ENCODE peak calls at places on chromosomes 7 and 10, in five cellular contexts. X is dorsolateral prefrontal cortex, K is Ammon's horn, W is HCT116, C is GM19239. Y is an unnamed sample.

GRCh38 chr10:125217986-125218675 is 57.8 kb upstream of the CTBP2 start:
- DNase-seq in X (no peak), K (no peak), W (peak), C (no peak), Y (no peak)

GRCh38 chr7:121459148-121459547 is 63.0 kb upstream of the FAM3C start:
- DNase-seq in X (no peak), K (no peak), W (no peak), C (no peak), Y (no peak)

GRCh38 chr7:82559203-82559805 is 115.7 kb upstream of the CACNA2D1 start:
- DNase-seq in X (no peak), K (peak), W (no peak), C (no peak), Y (peak)

GRCh38 chr10:86439544-86439943 is 72.9 kb upstream of the GRID1 start:
- DNase-seq in X (no peak), K (peak), W (no peak), C (no peak), Y (peak)

GRCh38 chr10:120221873-120222485 is 235.0 kb upstream of the PLPP4 start:
- DNase-seq in X (no peak), K (no peak), W (peak), C (peak), Y (peak)

GRCh38 chr7:55043691-55044090 is 24.9 kb downstream of the EGFR start:
- DNase-seq in X (no peak), K (no peak), W (no peak), C (no peak), Y (no peak)

GRCh38 chr10:8416192-8416701 is 361.8 kb downstream of the GATA3 start:
- DNase-seq in X (no peak), K (no peak), W (no peak), C (no peak), Y (no peak)

GRCh38 chr7:84502222-84502621 is 307.6 kb upstream of the SEMA3A start:
- DNase-seq in X (no peak), K (peak), W (no peak), C (no peak), Y (no peak)

GRCh38 chr10:79490400-79491081 is 21.8 kb upstream of the EIF5AL1 start:
- DNase-seq in X (no peak), K (no peak), W (no peak), C (no peak), Y (no peak)

GRCh38 chr10:109374215-109374614 is 549.1 kb downstream of the XPNPEP1 start:
- DNase-seq in X (no peak), K (no peak), W (no peak), C (no peak), Y (no peak)

GRCh38 chr10:104639595-104640338 is 1.3 kb upstream of the SORCS3 start:
- DNase-seq in X (no peak), K (no peak), W (no peak), C (no peak), Y (no peak)

GRCh38 chr7:105149827-105150226 is 135.8 kb downstream of the KMT2E start:
- DNase-seq in X (no peak), K (no peak), W (peak), C (no peak), Y (no peak)

GRCh38 chr7:157404845-157405481 is 68.2 kb downstream of the DNAJB6 start:
- DNase-seq in X (no peak), K (no peak), W (no peak), C (no peak), Y (peak)

GRCh38 chr10:70558871-70559810 is 43.4 kb downstream of the PRF1 start:
- DNase-seq in X (no peak), K (no peak), W (peak), C (peak), Y (no peak)

GRCh38 chr10:33155720-33156638 is 178.5 kb downstream of the NRP1 start:
- DNase-seq in X (no peak), K (no peak), W (no peak), C (peak), Y (peak)

GRCh38 chr7:157271991-157272324 is 64.8 kb upstream of the DNAJB6 start:
- DNase-seq in X (no peak), K (peak), W (no peak), C (no peak), Y (peak)

GRCh38 chr10:78215645-78216044 is 182.0 kb downstream of the RPS24 start:
- DNase-seq in X (peak), K (peak), W (no peak), C (no peak), Y (no peak)

GRCh38 chr10:5557799-5558771 is 33.3 kb downstream of the CALML3 start:
- DNase-seq in X (no peak), K (no peak), W (no peak), C (no peak), Y (no peak)

GRCh38 chr10:88253-88652 is 39.2 kb upstream of the TUBB8 start:
- DNase-seq in X (no peak), K (no peak), W (no peak), C (no peak), Y (no peak)

GRCh38 chr7:113764401-113765035 is 154.3 kb downstream of the PPP1R3A start:
- DNase-seq in X (no peak), K (no peak), W (no peak), C (no peak), Y (no peak)

GRCh38 chr10:97321032-97321806 is 2.1 kb downstream of the FRAT1 start:
- DNase-seq in X (no peak), K (peak), W (no peak), C (no peak), Y (peak)

GRCh38 chr7:143046334-143046935 is 5.7 kb upstream of the OR6V1 start:
- DNase-seq in X (no peak), K (no peak), W (no peak), C (no peak), Y (no peak)

GRCh38 chr10:13526952-13527863 is 1.6 kb downstream of the BEND7 start:
- DNase-seq in X (no peak), K (no peak), W (peak), C (no peak), Y (peak)

GRCh38 chr7:44112997-44113763 is 9.0 kb downstream of the AEBP1 start:
- DNase-seq in X (no peak), K (no peak), W (no peak), C (no peak), Y (no peak)

GRCh38 chr7:107999814-108000560 is 3.0 kb downstream of the LAMB1 start:
- DNase-seq in X (no peak), K (no peak), W (no peak), C (no peak), Y (no peak)